ENCODE peak calls at places on chromosomes 7 and 10, in eight cellular contexts. S is left lung, K is fibroblast of villous mesenchyme, J is stomach, F is PC-3, G is body of pancreas, C is astrocyte of the spinal cord, H is fibroblast of lung. Y is an unnamed sample.

GRCh38 chr10:129517680-129518057 is 50.6 kb downstream of the MGMT start:
- DNase-seq in S (no peak), K (no peak), J (no peak), F (no peak), G (no peak), C (no peak), H (no peak), Y (no peak)

GRCh38 chr7:65809259-65809981 is 63.5 kb upstream of the VKORC1L1 start:
- DNase-seq in S (no peak), K (no peak), J (no peak), F (no peak), G (no peak), C (no peak), H (no peak), Y (no peak)

GRCh38 chr7:127437772-127438330 is 45.3 kb upstream of the ZNF800 start:
- DNase-seq in S (no peak), K (peak), J (no peak), F (peak), G (no peak), C (peak), H (peak), Y (peak)

GRCh38 chr10:13891542-13892431 is 305.0 kb downstream of the PRPF18 start:
- DNase-seq in S (no peak), K (peak), J (no peak), F (peak), G (no peak), C (no peak), H (peak), Y (no peak)

GRCh38 chr10:73796766-73797165 is 11.4 kb downstream of the ZSWIM8 start:
- DNase-seq in S (no peak), K (no peak), J (no peak), F (no peak), G (no peak), C (no peak), H (no peak), Y (no peak)

GRCh38 chr10:109275970-109276369 is 647.3 kb downstream of the XPNPEP1 start:
- DNase-seq in S (no peak), K (peak), J (no peak), F (peak), G (no peak), C (no peak), H (no peak), Y (no peak)

GRCh38 chr10:121928528-121928884 is 675 bp upstream of the ATE1 start:
- DNase-seq in S (no peak), K (peak), J (peak), F (peak), G (peak), C (peak), H (peak), Y (no peak)

GRCh38 chr10:24193330-24193729 is 15.6 kb upstream of the KIAA1217 start:
- DNase-seq in S (no peak), K (no peak), J (no peak), F (no peak), G (no peak), C (no peak), H (no peak), Y (no peak)

GRCh38 chr10:73731588-73732375 is 12.4 kb upstream of the SEC24C start:
- DNase-seq in S (no peak), K (no peak), J (no peak), F (no peak), G (peak), C (no peak), H (no peak), Y (no peak)

GRCh38 chr7:2638224-2638991 is 6.6 kb downstream of the TTYH3 start:
- DNase-seq in S (no peak), K (peak), J (no peak), F (no peak), G (peak), C (peak), H (peak), Y (peak)

GRCh38 chr10:48760983-48761382 is 76.3 kb downstream of the WDFY4 start:
- DNase-seq in S (no peak), K (peak), J (no peak), F (no peak), G (no peak), C (no peak), H (no peak), Y (no peak)

GRCh38 chr10:17836917-17837316 is 27.8 kb downstream of the MRC1 start:
- DNase-seq in S (peak), K (peak), J (peak), F (peak), G (peak), C (peak), H (peak), Y (peak)
- H3K4me3 ChIP-seq in S (peak), K (peak), J (peak), F (peak), G (no peak), C (peak), H (peak), Y (peak)

GRCh38 chr10:103184615-103185014 is 8.5 kb downstream of the NT5C2 start:
- DNase-seq in S (no peak), K (no peak), J (no peak), F (peak), G (no peak), C (peak), H (peak), Y (no peak)
- H3K4me3 ChIP-seq in S (no peak), K (no peak), J (no peak), F (no peak), G (no peak), C (no peak), H (no peak), Y (no peak)

GRCh38 chr7:11830004-11830403 is 2.0 kb downstream of the THSD7A start:
- DNase-seq in S (no peak), K (no peak), J (no peak), F (no peak), G (no peak), C (no peak), H (no peak), Y (no peak)
- H3K4me3 ChIP-seq in S (peak), K (no peak), J (peak), F (no peak), G (no peak), C (no peak), H (no peak), Y (no peak)

GRCh38 chr10:65802391-65802790 is 1123.4 kb upstream of the LRRTM3 start:
- DNase-seq in S (no peak), K (no peak), J (no peak), F (no peak), G (no peak), C (no peak), H (no peak), Y (no peak)

GRCh38 chr10:65796472-65796871 is 1129.4 kb upstream of the LRRTM3 start:
- DNase-seq in S (no peak), K (no peak), J (no peak), F (no peak), G (no peak), C (no peak), H (no peak), Y (no peak)

GRCh38 chr10:65793738-65794425 is 1132.0 kb upstream of the LRRTM3 start:
- DNase-seq in S (no peak), K (peak), J (peak), F (peak), G (peak), C (peak), H (no peak), Y (no peak)

GRCh38 chr10:65798133-65798532 is 1127.7 kb upstream of the LRRTM3 start:
- DNase-seq in S (no peak), K (no peak), J (no peak), F (no peak), G (no peak), C (no peak), H (no peak), Y (no peak)
- H3K4me3 ChIP-seq in S (no peak), K (no peak), J (no peak), F (no peak), G (no peak), C (no peak), H (no peak), Y (no peak)

GRCh38 chr7:17402628-17403278 is 104.3 kb downstream of the AHR start:
- DNase-seq in S (no peak), K (no peak), J (no peak), F (no peak), G (no peak), C (no peak), H (no peak), Y (no peak)

GRCh38 chr7:17406756-17407155 is 108.3 kb downstream of the AHR start:
- DNase-seq in S (no peak), K (peak), J (no peak), F (no peak), G (no peak), C (no peak), H (peak), Y (no peak)

GRCh38 chr7:17403996-17404395 is 105.5 kb downstream of the AHR start:
- DNase-seq in S (no peak), K (peak), J (no peak), F (no peak), G (no peak), C (no peak), H (no peak), Y (no peak)

GRCh38 chr7:17405786-17406185 is 107.3 kb downstream of the AHR start:
- DNase-seq in S (no peak), K (peak), J (no peak), F (peak), G (no peak), C (peak), H (peak), Y (peak)

DNA sequence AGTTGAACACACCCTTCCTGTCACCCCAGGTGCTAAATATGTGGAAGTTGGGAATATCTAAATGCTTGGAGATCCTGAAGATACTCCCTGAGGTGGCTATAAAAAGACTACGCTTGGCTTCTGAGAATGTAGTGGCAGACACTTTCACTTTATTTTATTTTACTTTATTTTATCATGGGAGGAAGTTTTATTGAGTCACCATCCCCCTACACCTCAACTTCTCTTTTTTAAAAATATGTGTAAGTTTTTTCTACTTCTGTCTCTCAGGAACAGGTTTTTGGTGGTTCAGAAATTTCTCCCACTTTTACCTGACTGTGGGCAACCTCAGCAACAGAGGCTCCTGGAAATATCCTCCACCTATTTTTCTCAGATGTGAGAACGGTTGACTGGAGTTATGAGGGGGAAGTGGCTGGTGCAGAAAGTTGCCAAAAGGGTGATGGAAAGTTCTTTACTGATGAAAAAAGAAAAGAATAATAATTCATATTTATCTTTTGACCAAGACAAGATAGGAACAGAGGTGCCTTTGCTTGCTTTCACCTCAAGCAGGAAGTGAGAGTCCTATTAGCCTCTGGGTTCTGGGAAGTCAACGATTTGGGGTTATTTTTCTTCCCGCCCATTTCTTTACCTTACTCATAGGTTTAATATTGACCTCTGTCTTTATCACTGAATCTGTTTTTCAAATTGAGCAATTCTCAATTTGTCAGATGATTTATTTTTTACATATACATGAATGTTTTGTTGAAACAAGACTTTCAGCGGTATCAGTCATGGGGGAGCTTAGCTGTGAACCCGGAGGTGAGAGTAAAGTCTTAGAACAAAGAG is 103.6 kb downstream of the AHR start:
- DNase-seq in S (no peak), K (no peak), J (no peak), F (no peak), G (no peak), C (no peak), H (no peak), Y (no peak)
- H3K4me3 ChIP-seq in S (no peak), K (no peak), J (no peak), F (no peak), G (no peak), C (no peak), H (no peak), Y (no peak)

GRCh38 chr7:116673504-116673865 is 1.5 kb downstream of the MET start:
- DNase-seq in S (no peak), K (no peak), J (no peak), F (no peak), G (no peak), C (no peak), H (no peak), Y (no peak)

GRCh38 chr7:116671681-116672595 is at the start of gene MET:
- DNase-seq in S (peak), K (peak), J (peak), F (peak), G (peak), C (peak), H (peak), Y (no peak)

GRCh38 chr7:116672596-116673503 is 854 bp downstream of the MET start:
- DNase-seq in S (no peak), K (peak), J (peak), F (peak), G (peak), C (no peak), H (peak), Y (no peak)

GRCh38 chr7:116675812-116676355 is 3.9 kb downstream of the MET start:
- DNase-seq in S (no peak), K (no peak), J (no peak), F (no peak), G (no peak), C (no peak), H (no peak), Y (no peak)

DNA sequence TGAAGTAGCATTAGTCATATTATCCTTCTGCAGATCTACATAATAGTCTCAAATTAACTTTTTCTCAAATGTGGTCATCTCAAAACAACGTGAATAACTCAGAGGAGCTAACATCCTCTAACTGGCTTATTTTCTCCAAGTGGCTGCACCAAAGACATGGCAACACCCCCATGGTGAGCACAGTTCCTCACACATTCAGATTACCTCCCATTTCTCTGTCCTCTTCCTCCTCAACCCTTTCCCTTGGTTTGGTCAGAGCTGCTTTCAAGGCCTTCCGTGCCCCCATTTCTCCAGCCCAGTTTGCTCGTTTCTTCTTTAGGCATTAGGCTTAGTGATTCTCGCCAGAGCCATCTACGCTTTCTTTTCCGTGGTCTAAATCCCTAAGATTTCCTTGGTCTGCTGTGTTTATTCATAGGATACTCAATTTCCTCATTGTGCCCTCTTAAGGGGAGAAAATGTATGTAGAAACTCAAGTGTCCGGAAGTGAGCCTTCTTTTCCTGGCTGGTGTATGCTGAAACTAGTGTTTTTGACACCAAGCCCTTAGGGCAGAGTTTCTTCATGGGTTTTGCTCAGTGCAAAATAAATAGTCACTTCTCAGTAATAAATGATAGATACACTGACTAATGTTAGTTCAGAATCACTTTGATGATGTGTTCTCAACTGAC is 2.6 kb downstream of the MET start:
- DNase-seq in S (no peak), K (no peak), J (no peak), F (peak), G (no peak), C (peak), H (peak), Y (no peak)
- H3K4me3 ChIP-seq in S (peak), K (no peak), J (no peak), F (peak), G (no peak), C (no peak), H (no peak), Y (no peak)

Y was measured in AG09309.